ENCODE peak calls at places on chromosomes 12 and 14, in six cellular contexts. One of them, this sample, is unnamed.
A peak's percentile ranks its signal among the peaks of the same experiment; 100 is the strongest.

GRCh38 chr12:132014092-132014914 is 64.6 kb downstream of the EP400 start:
- DNase-seq in astrocyte of the spinal cord: peak; percentile 10
- DNase-seq in choroid plexus epithelial cell: peak; percentile 51
- DNase-seq in prostate gland: no peak
- DNase-seq in H7: peak; percentile 35
- DNase-seq in caudate nucleus: no peak
- DNase-seq in this sample: no peak

GRCh38 chr12:1204581-1205121 is 213.6 kb downstream of the ERC1 start:
- DNase-seq in astrocyte of the spinal cord: peak; percentile 35
- DNase-seq in choroid plexus epithelial cell: peak; percentile 56
- DNase-seq in prostate gland: no peak
- DNase-seq in H7: no peak
- DNase-seq in caudate nucleus: no peak
- DNase-seq in this sample: no peak

GRCh38 chr14:72830356-72830755 is 63.5 kb downstream of the DPF3 start:
- DNase-seq in astrocyte of the spinal cord: no peak
- DNase-seq in choroid plexus epithelial cell: no peak
- DNase-seq in prostate gland: no peak
- DNase-seq in H7: no peak
- DNase-seq in caudate nucleus: no peak
- DNase-seq in this sample: no peak

GRCh38 chr14:54622189-54622958 is 55.4 kb downstream of the SAMD4A start:
- DNase-seq in astrocyte of the spinal cord: no peak
- DNase-seq in choroid plexus epithelial cell: no peak
- DNase-seq in prostate gland: no peak
- DNase-seq in H7: no peak
- DNase-seq in caudate nucleus: no peak
- DNase-seq in this sample: no peak

GRCh38 chr12:94150483-94151225 is 2.3 kb downstream of the PLXNC1 start:
- DNase-seq in astrocyte of the spinal cord: no peak
- DNase-seq in choroid plexus epithelial cell: no peak
- DNase-seq in prostate gland: no peak
- DNase-seq in H7: peak; percentile 71
- DNase-seq in caudate nucleus: no peak
- DNase-seq in this sample: peak; percentile 20

GRCh38 chr12:91870872-91871707 is 274.6 kb downstream of the BTG1 start:
- DNase-seq in astrocyte of the spinal cord: no peak
- DNase-seq in choroid plexus epithelial cell: no peak
- DNase-seq in prostate gland: no peak
- DNase-seq in H7: no peak
- DNase-seq in caudate nucleus: no peak
- DNase-seq in this sample: no peak

GRCh38 chr14:73058923-73059311 is 583 bp downstream of the RBM25 start:
- DNase-seq in astrocyte of the spinal cord: peak; percentile 33
- DNase-seq in choroid plexus epithelial cell: peak; percentile 35
- DNase-seq in prostate gland: peak; percentile 14
- DNase-seq in H7: peak; percentile 74
- DNase-seq in caudate nucleus: peak; percentile 63
- DNase-seq in this sample: peak; percentile 38

GRCh38 chr14:49933704-49934103 is 40.8 kb downstream of the ARF6 start:
- DNase-seq in astrocyte of the spinal cord: no peak
- DNase-seq in choroid plexus epithelial cell: no peak
- DNase-seq in prostate gland: no peak
- DNase-seq in H7: no peak
- DNase-seq in caudate nucleus: no peak
- DNase-seq in this sample: no peak

GRCh38 chr12:46560078-46560477 is 187.5 kb upstream of the SLC38A2 start:
- DNase-seq in astrocyte of the spinal cord: no peak
- DNase-seq in choroid plexus epithelial cell: no peak
- DNase-seq in prostate gland: no peak
- DNase-seq in H7: no peak
- DNase-seq in caudate nucleus: no peak
- DNase-seq in this sample: no peak

GRCh38 chr12:130498589-130499385 is 161.1 kb downstream of the PIWIL1 start:
- DNase-seq in astrocyte of the spinal cord: no peak
- DNase-seq in choroid plexus epithelial cell: no peak
- DNase-seq in prostate gland: no peak
- DNase-seq in H7: no peak
- DNase-seq in caudate nucleus: no peak
- DNase-seq in this sample: peak; percentile 97

GRCh38 chr12:54608156-54608555 is 19.7 kb upstream of the PPP1R1A start:
- DNase-seq in astrocyte of the spinal cord: no peak
- DNase-seq in choroid plexus epithelial cell: no peak
- DNase-seq in prostate gland: no peak
- DNase-seq in H7: no peak
- DNase-seq in caudate nucleus: no peak
- DNase-seq in this sample: no peak

GRCh38 chr14:62329427-62329826 is 567.2 kb downstream of the SNAPC1 start:
- DNase-seq in astrocyte of the spinal cord: peak; percentile 22
- DNase-seq in choroid plexus epithelial cell: peak; percentile 4
- DNase-seq in prostate gland: no peak
- DNase-seq in H7: no peak
- DNase-seq in caudate nucleus: no peak
- DNase-seq in this sample: no peak

GRCh38 chr12:106219043-106219442 is 28.8 kb downstream of the CKAP4 start:
- DNase-seq in astrocyte of the spinal cord: no peak
- DNase-seq in choroid plexus epithelial cell: no peak
- DNase-seq in prostate gland: no peak
- DNase-seq in H7: no peak
- DNase-seq in caudate nucleus: no peak
- DNase-seq in this sample: no peak

GRCh38 chr12:66279127-66279712 is 23.1 kb upstream of the HELB start:
- DNase-seq in astrocyte of the spinal cord: peak; percentile 22
- DNase-seq in choroid plexus epithelial cell: peak; percentile 72
- DNase-seq in prostate gland: no peak
- DNase-seq in H7: peak; percentile 22
- DNase-seq in caudate nucleus: no peak
- DNase-seq in this sample: no peak

GRCh38 chr12:90090929-90091651 is 382.5 kb upstream of the ATP2B1 start:
- DNase-seq in astrocyte of the spinal cord: peak; percentile 96
- DNase-seq in choroid plexus epithelial cell: peak; percentile 78
- DNase-seq in prostate gland: no peak
- DNase-seq in H7: no peak
- DNase-seq in caudate nucleus: no peak
- DNase-seq in this sample: no peak

GRCh38 chr12:109714141-109714912 is 702 bp downstream of the FAM222A start:
- DNase-seq in astrocyte of the spinal cord: peak; percentile 31
- DNase-seq in choroid plexus epithelial cell: peak; percentile 56
- DNase-seq in prostate gland: peak; percentile 57
- DNase-seq in H7: peak; percentile 95
- DNase-seq in caudate nucleus: peak; percentile 42
- DNase-seq in this sample: peak; percentile 76

GRCh38 chr12:11787921-11788849 is 138.7 kb downstream of the ETV6 start:
- DNase-seq in astrocyte of the spinal cord: no peak
- DNase-seq in choroid plexus epithelial cell: no peak
- DNase-seq in prostate gland: no peak
- DNase-seq in H7: no peak
- DNase-seq in caudate nucleus: no peak
- DNase-seq in this sample: no peak

GRCh38 chr14:49687942-49688700 is at the start of gene POLE2:
- DNase-seq in astrocyte of the spinal cord: peak; percentile 74
- DNase-seq in choroid plexus epithelial cell: peak; percentile 65
- DNase-seq in prostate gland: peak; percentile 51
- DNase-seq in H7: peak; percentile 93
- DNase-seq in caudate nucleus: peak; percentile 50
- DNase-seq in this sample: peak; percentile 55

GRCh38 chr14:86675059-86675458 is 1145.1 kb downstream of the FLRT2 start:
- DNase-seq in astrocyte of the spinal cord: no peak
- DNase-seq in choroid plexus epithelial cell: no peak
- DNase-seq in prostate gland: no peak
- DNase-seq in H7: no peak
- DNase-seq in caudate nucleus: no peak
- DNase-seq in this sample: no peak

GRCh38 chr14:100896369-100897060 is 7.0 kb downstream of the RTL1 start:
- DNase-seq in astrocyte of the spinal cord: no peak
- DNase-seq in choroid plexus epithelial cell: no peak
- DNase-seq in prostate gland: no peak
- DNase-seq in H7: peak; percentile 54
- DNase-seq in caudate nucleus: no peak
- DNase-seq in this sample: no peak

GRCh38 chr12:30898846-30899245 is 27.7 kb upstream of the TSPAN11 start:
- DNase-seq in astrocyte of the spinal cord: no peak
- DNase-seq in choroid plexus epithelial cell: no peak
- DNase-seq in prostate gland: no peak
- DNase-seq in H7: no peak
- DNase-seq in caudate nucleus: no peak
- DNase-seq in this sample: no peak

GRCh38 chr12:124915249-124916236 is 1.1 kb upstream of the UBC start:
- DNase-seq in astrocyte of the spinal cord: no peak
- DNase-seq in choroid plexus epithelial cell: peak; percentile 43
- DNase-seq in prostate gland: peak; percentile 46
- DNase-seq in H7: no peak
- DNase-seq in caudate nucleus: no peak
- DNase-seq in this sample: peak; percentile 48

GRCh38 chr14:76227450-76228050 is 75.8 kb downstream of the GPATCH2L start:
- DNase-seq in astrocyte of the spinal cord: no peak
- DNase-seq in choroid plexus epithelial cell: peak; percentile 79
- DNase-seq in prostate gland: no peak
- DNase-seq in H7: peak; percentile 26
- DNase-seq in caudate nucleus: no peak
- DNase-seq in this sample: no peak

GRCh38 chr12:46371718-46372130 is 849 bp downstream of the SLC38A2 start:
- DNase-seq in astrocyte of the spinal cord: peak; percentile 64
- DNase-seq in choroid plexus epithelial cell: peak; percentile 71
- DNase-seq in prostate gland: peak; percentile 60
- DNase-seq in H7: peak; percentile 70
- DNase-seq in caudate nucleus: no peak
- DNase-seq in this sample: peak; percentile 71

GRCh38 chr12:39033789-39034188 is 128.4 kb upstream of the CPNE8 start:
- DNase-seq in astrocyte of the spinal cord: no peak
- DNase-seq in choroid plexus epithelial cell: no peak
- DNase-seq in prostate gland: no peak
- DNase-seq in H7: no peak
- DNase-seq in caudate nucleus: no peak
- DNase-seq in this sample: no peak

GRCh38 chr12:121301876-121302275 is 5.4 kb upstream of the CAMKK2 start:
- DNase-seq in astrocyte of the spinal cord: no peak
- DNase-seq in choroid plexus epithelial cell: peak; percentile 15
- DNase-seq in prostate gland: no peak
- DNase-seq in H7: no peak
- DNase-seq in caudate nucleus: no peak
- DNase-seq in this sample: no peak

GRCh38 chr14:39107624-39108023 is 4.6 kb upstream of the SEC23A start:
- DNase-seq in astrocyte of the spinal cord: peak; percentile 52
- DNase-seq in choroid plexus epithelial cell: peak; percentile 75
- DNase-seq in prostate gland: no peak
- DNase-seq in H7: peak; percentile 63
- DNase-seq in caudate nucleus: no peak
- DNase-seq in this sample: no peak

GRCh38 chr14:37546621-37547447 is 48.2 kb downstream of the FOXA1 start:
- DNase-seq in astrocyte of the spinal cord: peak; percentile 21
- DNase-seq in choroid plexus epithelial cell: peak; percentile 47
- DNase-seq in prostate gland: peak; percentile 20
- DNase-seq in H7: no peak
- DNase-seq in caudate nucleus: no peak
- DNase-seq in this sample: no peak

GRCh38 chr12:131103614-131104463 is 150.1 kb downstream of the ADGRD1 start:
- DNase-seq in astrocyte of the spinal cord: no peak
- DNase-seq in choroid plexus epithelial cell: no peak
- DNase-seq in prostate gland: no peak
- DNase-seq in H7: peak; percentile 59
- DNase-seq in caudate nucleus: no peak
- DNase-seq in this sample: no peak

GRCh38 chr12:77116277-77116676 is 50.9 kb upstream of the E2F7 start:
- DNase-seq in astrocyte of the spinal cord: peak; percentile 46
- DNase-seq in choroid plexus epithelial cell: no peak
- DNase-seq in prostate gland: no peak
- DNase-seq in H7: no peak
- DNase-seq in caudate nucleus: no peak
- DNase-seq in this sample: no peak

GRCh38 chr12:25557830-25558436 is 4.8 kb upstream of the LMNTD1 start:
- DNase-seq in astrocyte of the spinal cord: peak; percentile 51
- DNase-seq in choroid plexus epithelial cell: peak; percentile 71
- DNase-seq in prostate gland: peak; percentile 35
- DNase-seq in H7: peak; percentile 19
- DNase-seq in caudate nucleus: no peak
- DNase-seq in this sample: peak; percentile 36

GRCh38 chr12:102034346-102034745 is 27.4 kb downstream of the WASHC3 start:
- DNase-seq in astrocyte of the spinal cord: peak; percentile 65
- DNase-seq in choroid plexus epithelial cell: peak; percentile 24
- DNase-seq in prostate gland: no peak
- DNase-seq in H7: no peak
- DNase-seq in caudate nucleus: no peak
- DNase-seq in this sample: no peak